ENCODE peak calls at places on chromosomes 7 and 10, in seven cellular contexts. Y, C, B, H, O, W and S are unnamed samples.

GRCh38 chr7:95636140-95636539 is 39.8 kb upstream of the PDK4 start:
- DNase-seq in Y (no peak), C (peak; percentile 39), B (no peak), H (no peak), O (no peak), W (no peak), S (no peak)

GRCh38 chr10:98664329-98665042 is 217.8 kb upstream of the HPS1 start:
- DNase-seq in Y (peak; percentile 64), C (no peak), B (no peak), H (peak; percentile 18), O (peak; percentile 7), W (peak; percentile 39), S (peak; percentile 73)

GRCh38 chr7:7452119-7452518 is 83.6 kb downstream of the COL28A1 start:
- DNase-seq in Y (no peak), C (no peak), B (no peak), H (no peak), O (no peak), W (no peak), S (no peak)

GRCh38 chr7:130758429-130759056 is 24.5 kb upstream of the KLF14 start:
- DNase-seq in Y (peak; percentile 61), C (peak; percentile 31), B (no peak), H (peak; percentile 58), O (peak; percentile 69), W (peak; percentile 64), S (peak; percentile 78)

GRCh38 chr10:5465976-5466450 is 33.4 kb downstream of the CALML5 start:
- DNase-seq in Y (no peak), C (no peak), B (no peak), H (no peak), O (no peak), W (no peak), S (no peak)

GRCh38 chr7:90824386-90825307 is 228.5 kb downstream of the CDK14 start:
- DNase-seq in Y (no peak), C (peak; percentile 95), B (no peak), H (peak; percentile 79), O (peak; percentile 91), W (no peak), S (no peak)

GRCh38 chr10:113713297-113713982 is 33.7 kb downstream of the CASP7 start:
- DNase-seq in Y (no peak), C (no peak), B (no peak), H (no peak), O (no peak), W (no peak), S (no peak)

GRCh38 chr10:16856567-16856966 is 39.3 kb upstream of the RSU1 start:
- DNase-seq in Y (peak; percentile 9), C (peak; percentile 78), B (no peak), H (peak; percentile 66), O (no peak), W (no peak), S (no peak)

GRCh38 chr10:131048595-131048994 is 262.9 kb downstream of the TCERG1L start:
- DNase-seq in Y (peak; percentile 59), C (no peak), B (no peak), H (no peak), O (no peak), W (no peak), S (no peak)

GRCh38 chr10:52623761-52624160 is 148.8 kb downstream of the MBL2 start:
- DNase-seq in Y (no peak), C (peak; percentile 22), B (no peak), H (peak; percentile 61), O (peak; percentile 21), W (no peak), S (no peak)

GRCh38 chr10:100359529-100360150 is 12.6 kb downstream of the SCD start:
- DNase-seq in Y (no peak), C (peak; percentile 15), B (no peak), H (no peak), O (no peak), W (no peak), S (no peak)

GRCh38 chr7:40545739-40546138 is 410.9 kb downstream of the SUGCT start:
- DNase-seq in Y (no peak), C (no peak), B (no peak), H (no peak), O (no peak), W (no peak), S (no peak)

GRCh38 chr7:291302-292092 is 1.5 kb downstream of the FOXL3 start:
- DNase-seq in Y (no peak), C (peak; percentile 37), B (peak; percentile 59), H (no peak), O (no peak), W (no peak), S (no peak)

GRCh38 chr10:42970451-42971250 is 106.2 kb upstream of the RET start:
- DNase-seq in Y (no peak), C (no peak), B (no peak), H (no peak), O (no peak), W (no peak), S (no peak)

GRCh38 chr7:99392659-99393362 is 15.6 kb downstream of the PDAP1 start:
- DNase-seq in Y (peak; percentile 90), C (peak; percentile 45), B (no peak), H (peak; percentile 50), O (no peak), W (no peak), S (peak; percentile 67)

GRCh38 chr7:20083781-20084180 is 133.4 kb downstream of the MACC1 start:
- DNase-seq in Y (no peak), C (peak; percentile 33), B (peak; percentile 58), H (no peak), O (peak; percentile 3), W (peak; percentile 1), S (no peak)

GRCh38 chr7:17422966-17423365 is 124.5 kb downstream of the AHR start:
- DNase-seq in Y (no peak), C (peak; percentile 91), B (no peak), H (no peak), O (no peak), W (no peak), S (no peak)

GRCh38 chr10:94205370-94205930 is 157.3 kb downstream of the NOC3L start:
- DNase-seq in Y (no peak), C (peak; percentile 29), B (no peak), H (no peak), O (peak; percentile 42), W (no peak), S (no peak)

GRCh38 chr7:13850185-13850752 is 139.2 kb downstream of the ETV1 start:
- DNase-seq in Y (no peak), C (peak; percentile 99), B (peak; percentile 51), H (peak; percentile 82), O (peak; percentile 99), W (peak; percentile 31), S (peak; percentile 51)

GRCh38 chr10:101840741-101841453 is 2.7 kb downstream of the KCNIP2 start:
- DNase-seq in Y (peak; percentile 97), C (peak; percentile 66), B (peak; percentile 67), H (peak; percentile 85), O (peak; percentile 80), W (peak; percentile 83), S (peak; percentile 88)

GRCh38 chr7:90625562-90625961 is 29.4 kb downstream of the CDK14 start:
- DNase-seq in Y (peak; percentile 80), C (peak; percentile 63), B (peak; percentile 33), H (peak; percentile 58), O (peak; percentile 42), W (no peak), S (no peak)

GRCh38 chr7:38335123-38335489 is 61.7 kb upstream of the TARP start:
- DNase-seq in Y (no peak), C (no peak), B (no peak), H (no peak), O (no peak), W (no peak), S (no peak)

GRCh38 chr10:13917791-13918190 is 331.0 kb downstream of the PRPF18 start:
- DNase-seq in Y (no peak), C (no peak), B (no peak), H (no peak), O (no peak), W (no peak), S (no peak)

GRCh38 chr7:131272086-131272485 is 55.6 kb upstream of the MKLN1 start:
- DNase-seq in Y (no peak), C (no peak), B (no peak), H (no peak), O (no peak), W (no peak), S (no peak)

GRCh38 chr7:80842479-80842797 is 76.4 kb downstream of the SEMA3C start:
- DNase-seq in Y (no peak), C (no peak), B (no peak), H (no peak), O (no peak), W (no peak), S (no peak)

GRCh38 chr7:5230272-5231067 is 40.4 kb downstream of the WIPI2 start:
- DNase-seq in Y (no peak), C (no peak), B (no peak), H (no peak), O (no peak), W (no peak), S (no peak)
- H3K4me2 ChIP-seq in Y (no peak overlapping the region), C (no peak overlapping the region), B (no peak overlapping the region), H (no peak overlapping the region), O (no peak overlapping the region), W (no peak overlapping the region), S (no peak overlapping the region)

GRCh38 chr10:44978213-44978569 is 418 bp downstream of the DEPP1 start:
- DNase-seq in Y (no peak), C (no peak), B (no peak), H (no peak), O (no peak), W (no peak), S (no peak)
- H3K4me2 ChIP-seq in Y (peak overlapping the region; percentile 53), C (peak overlapping the region; percentile 85), B (peak overlapping the region; percentile 81), H (peak overlapping the region; percentile 55), O (peak overlapping the region; percentile 84), W (peak overlapping the region; percentile 93), S (no peak overlapping the region)

GRCh38 chr7:35720032-35720431 is 25.1 kb upstream of the HERPUD2 start:
- DNase-seq in Y (no peak), C (no peak), B (no peak), H (no peak), O (no peak), W (no peak), S (no peak)
- H3K4me2 ChIP-seq in Y (no peak overlapping the region), C (no peak overlapping the region), B (no peak overlapping the region), H (no peak overlapping the region), O (no peak overlapping the region), W (no peak overlapping the region), S (no peak overlapping the region)

GRCh38 chr10:67834375-67834774 is 3.6 kb downstream of the DNAJC12 start:
- DNase-seq in Y (no peak), C (no peak), B (no peak), H (no peak), O (no peak), W (no peak), S (no peak)

GRCh38 chr10:67839957-67840356 is 2.0 kb upstream of the DNAJC12 start:
- DNase-seq in Y (no peak), C (peak; percentile 36), B (no peak), H (no peak), O (peak; percentile 31), W (peak; percentile 49), S (no peak)

GRCh38 chr10:67836491-67836890 is 1.5 kb downstream of the DNAJC12 start:
- DNase-seq in Y (no peak), C (no peak), B (no peak), H (no peak), O (no peak), W (no peak), S (peak; percentile 82)

GRCh38 chr10:67837519-67838314 is at the start of gene DNAJC12:
- DNase-seq in Y (peak; percentile 51), C (peak; percentile 59), B (no peak), H (peak; percentile 46), O (peak; percentile 82), W (peak; percentile 86), S (peak; percentile 88)

DNA sequence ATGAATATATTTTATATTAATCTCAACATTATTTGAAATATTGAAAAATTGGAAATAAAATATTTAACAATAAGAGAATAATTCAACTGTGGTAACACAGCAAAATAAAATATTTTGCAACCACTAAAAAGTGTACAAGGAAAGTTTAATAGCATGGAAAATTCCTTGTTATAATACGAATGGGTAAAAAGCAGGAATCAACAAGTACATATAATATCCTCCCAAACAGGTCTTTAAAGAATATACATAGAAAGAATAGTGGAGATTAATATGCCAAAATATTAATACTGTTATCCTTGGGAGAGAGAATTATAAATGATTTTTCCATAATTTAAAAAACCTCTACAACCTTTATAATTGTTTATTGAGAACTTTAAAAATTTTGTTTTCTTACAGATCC is 1.0 kb downstream of the DNAJC12 start:
- DNase-seq in Y (no peak), C (no peak), B (no peak), H (no peak), O (no peak), W (no peak), S (no peak)
- H3K4me2 ChIP-seq in Y (peak overlapping the region; percentile 45), C (no peak overlapping the region), B (no peak overlapping the region), H (no peak overlapping the region), O (no peak overlapping the region), W (peak overlapping the region; percentile 76), S (peak overlapping the region; percentile 84)